ENCODE peak calls at places on chromosomes 12 and 14, in six cellular contexts. Q, T, X, L, F and W are unnamed samples.

GRCh38 chr12:76020281-76020680 is 11.3 kb downstream of the PHLDA1 start:
- DNase-seq in L (peak), X (peak), Q (no peak), T (no peak), F (peak), W (no peak)

GRCh38 chr12:116280590-116281290 is 3.2 kb upstream of the MED13L start:
- DNase-seq in F (no peak), L (no peak), Q (no peak), T (no peak), X (no peak), W (no peak)

GRCh38 chr12:11652351-11653040 is 3.0 kb downstream of the ETV6 start:
- DNase-seq in F (no peak), X (peak), L (no peak), Q (no peak), T (no peak), W (no peak)

GRCh38 chr14:24428628-24429394 is 657 bp downstream of the CBLN3 start:
- DNase-seq in T (no peak), Q (no peak), L (no peak), F (no peak), X (no peak), W (no peak)

GRCh38 chr12:100187857-100188519 is 12.6 kb upstream of the ACTR6 start:
- DNase-seq in X (no peak), F (no peak), L (no peak), T (no peak), Q (no peak), W (no peak)

GRCh38 chr12:60501124-60501729 is 905.4 kb downstream of the SLC16A7 start:
- DNase-seq in T (no peak), L (no peak), X (no peak), F (no peak), Q (peak), W (no peak)

GRCh38 chr12:10363922-10364838 is 25.7 kb downstream of the KLRK1 start:
- DNase-seq in Q (peak), X (peak), F (no peak), L (no peak), T (no peak), W (no peak)

GRCh38 chr12:80711866-80712265 is 4.4 kb downstream of the MYF6 start:
- DNase-seq in Q (no peak), L (no peak), T (no peak), F (no peak), X (no peak), W (no peak)

GRCh38 chr12:617304-617915 is 45.8 kb downstream of the NINJ2 start:
- DNase-seq in T (peak), F (peak), Q (no peak), X (peak), L (no peak), W (no peak)

GRCh38 chr14:36767603-36768281 is 106.1 kb downstream of the PAX9 start:
- DNase-seq in Q (peak), X (no peak), T (no peak), L (no peak), F (no peak), W (no peak)

GRCh38 chr14:63562414-63562813 is 19.2 kb upstream of the PPP2R5E start:
- DNase-seq in Q (no peak), F (no peak), X (no peak), L (no peak), T (no peak), W (no peak)

GRCh38 chr12:26773313-26774104 is 59.5 kb downstream of the ITPR2 start:
- DNase-seq in Q (no peak), F (no peak), T (no peak), X (no peak), L (no peak), W (no peak)

GRCh38 chr12:52805739-52806138 is 8.2 kb downstream of the KRT4 start:
- DNase-seq in T (no peak), F (no peak), L (no peak), X (no peak), Q (no peak), W (no peak)

GRCh38 chr12:106205208-106206069 is 42.4 kb downstream of the CKAP4 start:
- DNase-seq in X (no peak), T (peak), F (peak), L (peak), Q (peak), W (no peak)
- TF ChIP-seq CTCF in X (peak), T (peak), F (peak), L (peak), Q (peak), W (no peak)

GRCh38 chr12:50520808-50521207 is 16.0 kb downstream of the DIP2B start:
- DNase-seq in L (no peak), T (no peak), X (no peak), F (no peak), Q (peak), W (no peak)

GRCh38 chr12:50523772-50524171 is 19.0 kb downstream of the DIP2B start:
- DNase-seq in X (no peak), T (no peak), L (no peak), Q (no peak), F (no peak), W (no peak)

GRCh38 chr12:50517456-50518048 is 12.8 kb downstream of the DIP2B start:
- DNase-seq in T (no peak), L (no peak), F (peak), Q (peak), X (peak), W (no peak)

GRCh38 chr12:50518129-50518528 is 13.3 kb downstream of the DIP2B start:
- DNase-seq in T (no peak), Q (no peak), X (no peak), L (no peak), F (no peak), W (no peak)

GRCh38 chr12:50520345-50520744 is 15.6 kb downstream of the DIP2B start:
- DNase-seq in F (no peak), Q (no peak), T (no peak), L (no peak), X (no peak), W (no peak)
- H3K4me3 ChIP-seq in F (no peak), Q (no peak), T (no peak), L (no peak), X (no peak), W (no peak)

GRCh38 chr12:104230304-104230703 is 14.7 kb downstream of the TXNRD1 start:
- DNase-seq in L (no peak), Q (no peak), X (no peak), T (no peak), F (no peak), W (no peak)
- TF ChIP-seq CTCF in L (peak), Q (peak), X (no peak), T (peak), F (no peak), W (no peak)

GRCh38 chr14:67268456-67269115 is 27.4 kb downstream of the PALS1 start:
- DNase-seq in F (no peak), X (peak), Q (peak), T (no peak), L (no peak), W (no peak)
- H3K4me3 ChIP-seq in F (no peak), X (no peak), Q (peak), T (no peak), L (no peak), W (peak)

DNA sequence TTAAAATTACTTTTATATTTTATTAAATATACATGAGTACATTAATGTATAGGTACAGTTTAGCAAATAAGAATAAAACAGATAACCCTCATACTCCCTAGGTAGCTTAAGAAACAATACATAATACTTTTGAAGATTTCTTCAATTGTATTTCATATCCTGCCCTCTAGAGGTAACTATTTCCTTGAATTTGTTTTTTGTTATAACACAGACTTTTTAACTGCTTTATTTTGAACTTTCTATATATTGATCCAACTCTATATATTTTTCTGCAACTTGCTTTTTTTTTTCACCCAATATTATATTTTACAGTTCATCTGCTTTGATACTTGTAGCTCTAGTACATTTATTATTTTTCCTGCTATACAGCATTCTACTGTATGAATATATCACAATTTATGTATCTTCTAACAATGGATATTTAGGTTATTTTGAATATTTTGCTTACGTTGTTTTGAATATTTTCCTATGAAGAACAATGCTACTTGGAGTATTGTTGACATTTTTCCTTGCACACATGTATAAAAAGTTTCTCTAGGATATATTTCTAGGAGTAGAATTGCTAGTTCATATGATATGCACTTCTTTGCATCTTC is 72.8 kb upstream of the ABCD2 start:
- DNase-seq in Q (peak), T (no peak), X (no peak), L (peak), F (no peak), W (no peak)
- TF ChIP-seq CTCF in Q (peak), T (peak), X (peak), L (peak), F (peak), W (no peak)

DNA sequence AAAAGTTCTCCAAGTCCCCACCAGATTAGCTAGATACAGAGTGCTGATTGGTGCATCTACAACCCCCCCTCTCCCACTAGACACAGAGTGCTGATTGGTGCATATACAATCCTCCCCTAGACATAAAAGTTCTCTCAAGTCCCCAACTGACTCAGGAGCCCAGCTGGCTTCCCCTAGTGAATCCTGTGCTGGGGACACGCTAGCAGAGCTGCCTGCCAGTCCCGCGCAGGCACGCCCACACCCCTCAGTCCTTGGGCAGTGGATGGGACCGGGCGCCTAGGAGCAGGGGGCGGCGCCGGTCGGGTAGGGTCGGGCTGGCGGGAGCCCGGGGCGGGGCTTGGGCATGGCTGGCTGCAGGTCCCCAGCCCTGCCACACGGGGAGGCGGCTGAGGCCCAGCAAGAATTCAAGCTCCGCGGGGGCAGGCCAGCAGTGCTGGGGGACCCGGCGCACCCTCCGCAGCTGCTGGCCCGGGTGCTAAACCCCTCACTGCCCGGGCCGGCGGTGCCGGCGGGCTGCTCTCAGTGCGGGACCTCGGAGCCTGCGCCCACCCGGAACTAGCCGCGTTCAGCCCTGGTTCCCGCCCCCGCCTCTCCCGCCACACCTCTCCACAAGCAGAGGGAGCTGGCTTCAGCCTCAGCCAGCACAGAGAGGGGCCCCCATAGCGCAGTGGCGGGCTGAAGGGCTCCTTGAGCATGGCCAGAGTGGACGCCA is 64.3 kb upstream of the DDHD1 start:
- DNase-seq in L (peak), X (peak), T (peak), Q (peak), F (peak), W (peak)
- H3K4me3 ChIP-seq in L (peak), X (peak), T (peak), Q (peak), F (peak), W (peak)

GRCh38 chr14:104294628-104294982 is 156.2 kb downstream of the KIF26A start:
- DNase-seq in L (no peak), F (no peak), T (peak), Q (no peak), X (no peak), W (peak)

GRCh38 chr14:104293231-104293841 is 154.9 kb downstream of the KIF26A start:
- DNase-seq in L (no peak), Q (no peak), F (no peak), X (no peak), T (peak), W (peak)

GRCh38 chr14:104294983-104295680 is 156.7 kb downstream of the KIF26A start:
- DNase-seq in X (no peak), L (no peak), Q (no peak), F (no peak), T (peak), W (peak)

GRCh38 chr14:104292084-104292970 is 153.9 kb downstream of the KIF26A start:
- DNase-seq in F (no peak), T (peak), Q (no peak), X (no peak), L (no peak), W (peak)

GRCh38 chr14:104293851-104294627 is 155.7 kb downstream of the KIF26A start:
- DNase-seq in F (peak), X (no peak), T (peak), Q (peak), L (no peak), W (peak)
- TF ChIP-seq CTCF in F (peak), X (no peak), T (peak), Q (peak), L (peak), W (no peak)

DNA sequence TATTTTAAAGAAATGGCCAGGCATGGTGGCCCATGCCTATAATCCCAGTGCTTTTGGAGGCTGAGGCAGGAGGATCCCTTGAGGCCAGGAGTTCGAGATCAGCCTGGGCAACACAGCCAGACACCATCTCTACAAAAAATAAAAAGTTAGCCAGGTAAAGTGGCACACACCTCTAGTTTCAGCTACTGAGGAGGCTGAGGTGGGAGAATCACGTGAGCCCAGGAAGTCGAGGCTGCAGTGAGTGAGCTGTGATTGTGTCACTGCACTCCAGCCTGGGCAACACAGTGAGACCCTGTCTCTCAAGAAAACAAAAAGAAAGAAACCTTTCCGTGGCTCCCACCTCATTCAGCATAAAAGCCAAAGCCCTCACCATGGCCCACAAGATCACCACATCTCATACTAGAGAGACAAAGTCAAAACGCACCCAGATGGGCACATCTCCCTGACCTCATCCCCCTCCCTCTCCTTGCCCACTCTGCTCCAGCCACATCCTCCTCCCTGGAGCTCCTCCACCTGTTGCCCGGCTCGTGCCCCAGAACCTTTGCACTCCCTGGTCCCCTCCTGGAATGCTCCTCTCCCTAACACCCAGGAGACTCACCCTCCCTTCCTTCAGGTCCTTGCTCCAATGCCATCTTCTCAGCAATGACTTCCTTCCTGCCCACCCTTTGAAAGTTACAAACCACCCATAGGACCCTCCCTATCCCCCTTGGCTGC is 4.7 kb upstream of the SCARB1 start:
- DNase-seq in F (no peak), X (no peak), T (no peak), L (no peak), Q (no peak), W (no peak)
- H3K4me3 ChIP-seq in F (no peak), X (no peak), T (no peak), L (no peak), Q (no peak), W (peak)